ENCODE peak calls at places on chromosome 16, in five cellular contexts. One of them, this sample, is unnamed. For H3K4me1, the result is how much of the 10 kb centered on the place peaks cover.

GRCh38 chr16:50302472-50303005 is 36.2 kb downstream of the ADCY7 start:
- DNase-seq in upper lobe of right lung: peak
- DNase-seq in GM23338: no peak
- DNase-seq in GM12878: no peak
- DNase-seq in heart left ventricle: no peak
- DNase-seq in this sample: peak

GRCh38 chr16:3842994-3843393 is 37.5 kb downstream of the CREBBP start:
- DNase-seq in upper lobe of right lung: no peak
- DNase-seq in GM23338: no peak
- DNase-seq in GM12878: no peak
- DNase-seq in heart left ventricle: no peak
- DNase-seq in this sample: no peak

GRCh38 chr16:52785653-52786052 is 238.7 kb upstream of the TOX3 start:
- DNase-seq in upper lobe of right lung: no peak
- DNase-seq in GM23338: no peak
- DNase-seq in GM12878: no peak
- DNase-seq in heart left ventricle: no peak
- DNase-seq in this sample: no peak

GRCh38 chr16:50372611-50373344 is 4.0 kb upstream of the BRD7 start:
- DNase-seq in upper lobe of right lung: no peak
- DNase-seq in GM23338: no peak
- DNase-seq in GM12878: no peak
- DNase-seq in heart left ventricle: peak
- DNase-seq in this sample: no peak

GRCh38 chr16:3035289-3035971 is 1.3 kb downstream of the BICDL2 start:
- DNase-seq in upper lobe of right lung: no peak
- DNase-seq in GM23338: no peak
- DNase-seq in GM12878: no peak
- DNase-seq in heart left ventricle: no peak
- DNase-seq in this sample: no peak

GRCh38 chr16:30622455-30623032 is 12.4 kb upstream of the ZNF689 start:
- DNase-seq in upper lobe of right lung: no peak
- DNase-seq in GM23338: no peak
- DNase-seq in GM12878: no peak
- DNase-seq in heart left ventricle: no peak
- DNase-seq in this sample: no peak

GRCh38 chr16:937723-938122 is 33.1 kb downstream of the LMF1 start:
- DNase-seq in upper lobe of right lung: no peak
- DNase-seq in GM23338: no peak
- DNase-seq in GM12878: no peak
- DNase-seq in heart left ventricle: no peak
- DNase-seq in this sample: no peak

GRCh38 chr16:8708546-8708945 is 34.1 kb downstream of the ABAT start:
- DNase-seq in upper lobe of right lung: no peak
- DNase-seq in GM23338: no peak
- DNase-seq in GM12878: no peak
- DNase-seq in heart left ventricle: no peak
- DNase-seq in this sample: no peak

GRCh38 chr16:24700549-24701392 is 28.7 kb upstream of the TNRC6A start:
- DNase-seq in upper lobe of right lung: no peak
- DNase-seq in GM23338: peak
- DNase-seq in GM12878: no peak
- DNase-seq in heart left ventricle: peak
- DNase-seq in this sample: peak

GRCh38 chr16:856101-856500 is 55.6 kb upstream of the GNG13 start:
- DNase-seq in upper lobe of right lung: no peak
- DNase-seq in GM23338: no peak
- DNase-seq in GM12878: no peak
- DNase-seq in heart left ventricle: no peak
- DNase-seq in this sample: no peak

GRCh38 chr16:54342966-54343365 is 56.4 kb upstream of the IRX3 start:
- DNase-seq in upper lobe of right lung: no peak
- DNase-seq in GM23338: no peak
- DNase-seq in GM12878: no peak
- DNase-seq in heart left ventricle: no peak
- DNase-seq in this sample: no peak

GRCh38 chr16:9670058-9670457 is 512.2 kb downstream of the GRIN2A start:
- DNase-seq in upper lobe of right lung: no peak
- DNase-seq in GM23338: peak
- DNase-seq in GM12878: no peak
- DNase-seq in heart left ventricle: no peak
- DNase-seq in this sample: no peak

GRCh38 chr16:16797239-16797638 is 418.3 kb downstream of the NPIPA7 start:
- DNase-seq in upper lobe of right lung: no peak
- DNase-seq in GM23338: peak
- DNase-seq in GM12878: no peak
- DNase-seq in heart left ventricle: no peak
- DNase-seq in this sample: no peak

GRCh38 chr16:50425648-50426047 is 56.9 kb upstream of the BRD7 start:
- DNase-seq in upper lobe of right lung: no peak
- DNase-seq in GM23338: no peak
- DNase-seq in GM12878: no peak
- DNase-seq in heart left ventricle: no peak
- DNase-seq in this sample: no peak

GRCh38 chr16:75385507-75386152 is 47.7 kb downstream of the CFDP1 start:
- DNase-seq in upper lobe of right lung: no peak
- DNase-seq in GM23338: peak
- DNase-seq in GM12878: peak
- DNase-seq in heart left ventricle: peak
- DNase-seq in this sample: no peak

GRCh38 chr16:55494994-55495421 is 13.9 kb upstream of the LPCAT2 start:
- DNase-seq in upper lobe of right lung: no peak
- DNase-seq in GM23338: peak
- DNase-seq in GM12878: no peak
- DNase-seq in heart left ventricle: peak
- DNase-seq in this sample: no peak

GRCh38 chr16:81376880-81377279 is 62.1 kb downstream of the GAN start:
- DNase-seq in upper lobe of right lung: no peak
- DNase-seq in GM23338: no peak
- DNase-seq in GM12878: no peak
- DNase-seq in heart left ventricle: no peak
- DNase-seq in this sample: no peak

GRCh38 chr16:82395212-82395611 is 225.2 kb upstream of the MPHOSPH6 start:
- DNase-seq in upper lobe of right lung: no peak
- DNase-seq in GM23338: no peak
- DNase-seq in GM12878: no peak
- DNase-seq in heart left ventricle: no peak
- DNase-seq in this sample: no peak

GRCh38 chr16:2924901-2925820 is 13.4 kb downstream of the FLYWCH1 start:
- DNase-seq in upper lobe of right lung: no peak
- DNase-seq in GM23338: peak
- DNase-seq in GM12878: no peak
- DNase-seq in heart left ventricle: no peak
- DNase-seq in this sample: no peak

GRCh38 chr16:87735270-87736002 is 30.4 kb downstream of the KLHDC4 start:
- DNase-seq in upper lobe of right lung: no peak
- DNase-seq in GM23338: no peak
- DNase-seq in GM12878: no peak
- DNase-seq in heart left ventricle: no peak
- DNase-seq in this sample: no peak

DNA sequence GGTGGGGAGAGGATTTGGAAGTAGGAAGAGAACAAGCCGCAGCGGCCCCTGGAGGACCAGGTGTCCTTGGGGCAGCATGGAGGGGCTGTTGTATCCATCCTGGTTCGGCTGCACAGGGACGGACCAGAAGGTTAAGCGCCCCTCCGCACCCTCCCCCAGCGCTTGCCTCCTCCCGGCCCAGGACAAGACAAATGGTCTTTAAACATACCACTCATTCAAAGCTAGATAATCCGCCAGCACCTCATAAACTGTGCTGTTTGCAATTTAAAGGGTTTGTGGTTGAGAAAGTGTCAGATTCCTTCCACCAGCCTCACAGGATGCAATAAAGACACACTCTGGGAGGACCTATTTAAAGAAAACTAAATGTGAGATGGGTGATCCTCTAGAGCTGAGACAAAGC is 426.2 kb upstream of the EEF2KMT start:
- DNase-seq in upper lobe of right lung: no peak
- DNase-seq in GM23338: no peak
- DNase-seq in GM12878: no peak
- DNase-seq in heart left ventricle: no peak
- DNase-seq in this sample: no peak
- TF ChIP-seq CTCF in upper lobe of right lung: no peak
- TF ChIP-seq CTCF in GM23338: no peak
- TF ChIP-seq CTCF in GM12878: no peak
- TF ChIP-seq CTCF in heart left ventricle: no peak
- TF ChIP-seq CTCF in this sample: no peak

GRCh38 chr16:73025111-73025505 is 22.8 kb downstream of the ZFHX3 start:
- DNase-seq in upper lobe of right lung: no peak
- DNase-seq in GM23338: no peak
- DNase-seq in GM12878: no peak
- DNase-seq in heart left ventricle: peak
- DNase-seq in this sample: no peak

GRCh38 chr16:73024571-73025105 is 23.3 kb downstream of the ZFHX3 start:
- DNase-seq in upper lobe of right lung: peak
- DNase-seq in GM23338: no peak
- DNase-seq in GM12878: no peak
- DNase-seq in heart left ventricle: no peak
- DNase-seq in this sample: no peak

GRCh38 chr16:73022534-73022933 is 25.4 kb downstream of the ZFHX3 start:
- DNase-seq in upper lobe of right lung: no peak
- DNase-seq in GM23338: no peak
- DNase-seq in GM12878: no peak
- DNase-seq in heart left ventricle: no peak
- DNase-seq in this sample: no peak

GRCh38 chr16:73023320-73023719 is 24.6 kb downstream of the ZFHX3 start:
- DNase-seq in upper lobe of right lung: peak
- DNase-seq in GM23338: no peak
- DNase-seq in GM12878: no peak
- DNase-seq in heart left ventricle: no peak
- DNase-seq in this sample: no peak

DNA sequence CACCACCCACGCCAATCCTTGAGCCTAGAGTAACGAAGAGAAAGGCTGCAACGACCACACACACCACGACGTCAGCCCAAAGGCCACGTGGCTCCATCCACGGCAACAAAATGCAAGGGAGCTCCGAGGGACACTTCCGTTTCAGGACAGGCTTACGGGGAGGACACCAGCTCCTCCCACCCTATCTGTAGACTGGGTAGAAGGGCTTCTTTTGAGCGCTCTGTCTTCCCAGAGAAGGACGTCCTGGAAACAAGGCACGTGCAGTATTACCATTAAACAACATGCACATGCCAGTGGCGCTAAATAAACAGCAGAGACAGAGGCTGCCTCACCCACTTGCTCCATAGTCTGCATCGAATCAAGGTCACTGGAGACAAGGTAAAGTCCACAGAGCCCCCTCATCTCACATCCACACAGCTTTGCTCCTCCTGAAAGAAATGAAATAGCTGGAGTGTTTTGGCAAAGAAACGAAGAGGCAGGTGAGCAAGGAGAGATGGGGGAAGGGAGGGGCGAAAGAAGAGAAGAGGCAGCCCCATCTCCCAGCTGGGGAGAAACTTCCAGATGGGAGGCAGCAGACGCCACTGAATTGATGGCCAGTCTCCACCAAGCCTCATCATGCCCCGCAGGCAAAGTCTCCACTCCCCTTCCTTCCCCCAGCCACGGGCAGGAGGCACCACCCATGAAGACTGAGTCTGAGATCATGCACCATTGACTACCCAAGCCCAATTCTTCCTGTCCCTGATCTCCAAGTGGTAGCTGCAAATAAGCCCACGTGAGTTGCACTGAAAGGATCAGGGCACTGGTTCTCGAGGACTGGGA is 24.0 kb downstream of the ZFHX3 start:
- DNase-seq in upper lobe of right lung: peak
- DNase-seq in GM23338: no peak
- DNase-seq in GM12878: no peak
- DNase-seq in heart left ventricle: no peak
- DNase-seq in this sample: no peak
- H3K4me1 ChIP-seq in upper lobe of right lung: under half
- H3K4me1 ChIP-seq in GM23338: under half
- H3K4me1 ChIP-seq in GM12878: under half
- H3K4me1 ChIP-seq in heart left ventricle: half or more
- H3K4me1 ChIP-seq in this sample: under half

DNA sequence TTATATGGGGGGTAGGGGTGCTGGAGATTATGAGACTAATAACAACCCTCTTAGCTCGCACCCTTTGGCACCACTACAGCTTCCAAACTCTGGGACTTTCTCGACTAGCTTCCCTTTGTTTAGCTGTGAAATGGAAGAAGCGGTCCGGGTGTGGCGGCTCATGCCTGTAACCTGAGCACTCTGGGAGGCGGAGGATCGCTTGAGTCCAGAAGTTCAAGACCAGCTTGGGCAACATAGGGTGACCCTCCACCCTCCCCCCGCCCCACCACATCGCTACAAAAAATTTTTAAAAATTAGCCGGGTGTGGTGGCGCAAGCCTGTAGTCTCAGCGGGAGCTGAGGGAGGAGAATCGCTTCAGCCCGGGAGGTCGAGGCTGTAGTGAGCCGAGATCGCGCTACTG is 807 bp upstream of the CDH3 start:
- DNase-seq in upper lobe of right lung: no peak
- DNase-seq in GM23338: peak
- DNase-seq in GM12878: no peak
- DNase-seq in heart left ventricle: no peak
- DNase-seq in this sample: no peak
- H3K4me3 ChIP-seq in upper lobe of right lung: no peak
- H3K4me3 ChIP-seq in GM23338: peak
- H3K4me3 ChIP-seq in GM12878: no peak
- H3K4me3 ChIP-seq in heart left ventricle: no peak
- H3K4me3 ChIP-seq in this sample: no peak

GRCh38 chr16:83717308-83717707 is 90.5 kb upstream of the HSBP1 start:
- DNase-seq in upper lobe of right lung: no peak
- DNase-seq in GM23338: peak
- DNase-seq in GM12878: no peak
- DNase-seq in heart left ventricle: no peak
- DNase-seq in this sample: no peak
- TF ChIP-seq CTCF in upper lobe of right lung: no peak
- TF ChIP-seq CTCF in GM23338: peak
- TF ChIP-seq CTCF in GM12878: no peak
- TF ChIP-seq CTCF in heart left ventricle: no peak
- TF ChIP-seq CTCF in this sample: no peak